ENCODE peak calls at places on chromosomes 1 and 21, in five cellular contexts. E is mammary epithelial cell, K is fibroblast of lung, R is PC-3, L is GM23338. Y is an unnamed sample.

GRCh38 chr1:8238141-8239038 is 79.5 kb upstream of the SLC45A1 start:
- DNase-seq in R (peak; percentile 78), L (peak; percentile 28), K (peak; percentile 91), E (no peak), Y (no peak)

GRCh38 chr1:61241411-61241838 is 159.1 kb downstream of the NFIA start:
- DNase-seq in K (peak; percentile 33), L (no peak), E (no peak), R (peak; percentile 37), Y (no peak)

GRCh38 chr1:97791251-97791650 is 129.6 kb downstream of the DPYD start:
- DNase-seq in L (no peak), R (no peak), K (no peak), E (no peak), Y (no peak)

GRCh38 chr1:215226755-215227154 is 144.2 kb downstream of the KCNK2 start:
- DNase-seq in R (peak; percentile 26), E (no peak), K (no peak), L (no peak), Y (no peak)

GRCh38 chr1:34199927-34200326 is 23.2 kb downstream of the C1orf94 start:
- DNase-seq in R (peak; percentile 45), L (no peak), K (no peak), E (peak; percentile 37), Y (peak; percentile 98)

GRCh38 chr1:166925791-166926483 is 49.4 kb downstream of the ILDR2 start:
- DNase-seq in R (peak; percentile 89), L (peak; percentile 72), K (no peak), E (no peak), Y (no peak)

GRCh38 chr1:117671781-117672501 is 66.1 kb downstream of the TENT5C start:
- DNase-seq in L (peak; percentile 51), K (no peak), E (no peak), R (no peak), Y (no peak)

GRCh38 chr1:12458571-12458970 is 159.4 kb downstream of the DHRS3 start:
- DNase-seq in L (no peak), K (no peak), E (no peak), R (peak; percentile 55), Y (no peak)

GRCh38 chr1:186754542-186755150 is 74.1 kb upstream of the PLA2G4A start:
- DNase-seq in R (peak; percentile 57), L (no peak), K (no peak), E (no peak), Y (no peak)

GRCh38 chr1:11339346-11340247 is 66.6 kb downstream of the UBIAD1 start:
- DNase-seq in K (no peak), R (peak; percentile 31), L (peak; percentile 69), E (no peak), Y (no peak)

DNA sequence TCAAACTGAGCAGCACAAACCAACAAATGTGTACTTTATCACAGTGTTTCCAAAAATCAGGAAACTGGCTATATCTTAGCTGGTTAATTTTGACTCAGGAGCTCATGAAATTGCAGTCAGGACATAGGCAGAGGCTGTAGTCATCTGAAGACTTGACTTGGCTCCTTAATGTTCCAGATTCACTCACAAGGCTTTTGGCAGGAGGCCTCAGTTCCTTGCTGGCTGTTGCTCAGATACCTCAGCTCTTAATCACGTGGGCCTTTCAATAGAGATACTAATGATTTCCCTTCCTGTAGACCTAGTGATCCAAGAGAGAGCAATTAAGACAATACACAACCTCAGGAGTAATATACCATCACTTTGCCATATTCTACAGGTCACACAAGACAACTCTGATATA is 537.7 kb downstream of the BRINP3 start:
- DNase-seq in L (no peak), E (peak; percentile 0), K (peak; percentile 49), R (peak; percentile 34), Y (no peak)
- TF ChIP-seq EZH2 in L (no peak), E (no peak), K (no peak), R (no peak), Y (no peak)

DNA sequence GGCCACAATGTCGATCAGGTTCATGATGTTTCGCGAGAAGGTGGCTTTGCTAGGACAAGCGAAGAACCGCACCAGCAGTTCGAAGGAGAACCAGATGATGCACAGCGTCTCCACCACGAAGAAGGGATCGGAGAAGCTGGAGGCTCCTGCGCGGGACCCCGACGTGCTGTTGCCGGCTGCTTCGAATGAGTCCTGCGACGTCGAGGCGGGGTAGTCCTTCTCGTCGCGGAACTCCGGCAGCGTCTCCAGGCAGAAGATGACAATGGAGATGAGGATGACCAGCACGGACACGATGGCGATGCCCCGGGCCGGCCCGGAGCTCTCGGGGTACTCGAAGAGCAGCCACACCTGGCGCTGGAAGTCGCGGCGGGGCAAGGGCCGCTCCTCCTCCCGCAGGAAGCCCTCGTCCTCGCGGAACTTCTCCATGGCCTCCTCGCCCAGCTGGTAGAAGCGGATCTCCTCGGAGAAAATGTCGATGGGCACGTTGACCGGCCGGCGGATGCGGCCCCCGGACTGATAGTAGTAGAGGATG is 869 bp downstream of the KCNA3 start:
- DNase-seq in E (no peak), L (no peak), R (no peak), K (no peak), Y (no peak)
- TF ChIP-seq EZH2 in E (no peak), L (peak; percentile 69), R (no peak), K (no peak), Y (no peak)

GRCh38 chr1:159188375-159188788 is 16.3 kb upstream of the ACKR1 start:
- DNase-seq in E (no peak), L (peak; percentile 97), K (peak; percentile 10), R (peak; percentile 15), Y (no peak)
- TF ChIP-seq EZH2 in E (no peak), L (no peak), K (no peak), R (no peak), Y (no peak)

GRCh38 chr1:55216078-55216477 is 914 bp upstream of the USP24 start:
- DNase-seq in K (no peak), R (no peak), E (no peak), L (peak; percentile 30), Y (no peak)
- TF ChIP-seq EZH2 in K (no peak), R (no peak), E (no peak), L (no peak), Y (no peak)

GRCh38 chr1:207497951-207498350 is 2.0 kb downstream of the CR1 start:
- DNase-seq in K (no peak), E (no peak), R (no peak), L (no peak), Y (no peak)
- TF ChIP-seq EZH2 in K (no peak), E (no peak), R (no peak), L (no peak), Y (no peak)

GRCh38 chr1:2463396-2463795 is 12.7 kb upstream of the PLCH2 start:
- DNase-seq in R (no peak), L (no peak), K (peak; percentile 34), E (no peak), Y (no peak)
- TF ChIP-seq EZH2 in R (no peak), L (no peak), K (no peak), E (no peak), Y (no peak)

GRCh38 chr1:25998075-25998761 is 355 bp upstream of the PAFAH2 start:
- DNase-seq in R (peak; percentile 99), L (peak; percentile 100), E (peak; percentile 99), K (peak; percentile 100), Y (peak; percentile 93)
- TF ChIP-seq EZH2 in R (no peak), L (no peak), E (no peak), K (no peak), Y (no peak)

DNA sequence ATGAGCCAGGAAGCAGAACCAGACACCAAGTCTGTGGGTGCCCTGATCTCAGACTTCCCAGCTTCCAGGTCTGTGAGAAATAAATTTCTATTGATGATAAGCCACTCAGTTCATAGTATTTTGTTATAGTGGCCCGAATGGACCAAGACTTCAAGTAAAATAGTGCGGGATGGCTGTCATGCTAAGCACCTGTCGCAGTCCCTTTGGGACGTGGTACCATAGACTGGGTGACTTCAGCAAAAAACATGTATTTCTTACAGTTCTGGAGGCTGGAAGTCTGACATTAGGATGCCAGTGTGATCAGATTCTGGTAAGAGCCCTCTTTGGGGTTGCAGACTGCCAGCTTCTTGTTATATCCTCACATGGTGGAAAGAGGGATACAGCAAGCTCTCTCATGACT is 2.6 kb upstream of the C1orf198 start:
- DNase-seq in R (no peak), E (no peak), K (no peak), L (no peak), Y (no peak)
- TF ChIP-seq EZH2 in R (no peak), E (no peak), K (no peak), L (no peak), Y (no peak)

GRCh38 chr21:29748391-29749167 is 191.2 kb downstream of the GRIK1 start:
- DNase-seq in K (peak; percentile 2), E (no peak), L (no peak), R (no peak), Y (no peak)

GRCh38 chr21:29753216-29753615 is 186.6 kb downstream of the GRIK1 start:
- DNase-seq in K (no peak), E (no peak), R (no peak), L (no peak), Y (no peak)

GRCh38 chr21:29749957-29750356 is 189.8 kb downstream of the GRIK1 start:
- DNase-seq in L (no peak), E (no peak), R (no peak), K (no peak), Y (no peak)

DNA sequence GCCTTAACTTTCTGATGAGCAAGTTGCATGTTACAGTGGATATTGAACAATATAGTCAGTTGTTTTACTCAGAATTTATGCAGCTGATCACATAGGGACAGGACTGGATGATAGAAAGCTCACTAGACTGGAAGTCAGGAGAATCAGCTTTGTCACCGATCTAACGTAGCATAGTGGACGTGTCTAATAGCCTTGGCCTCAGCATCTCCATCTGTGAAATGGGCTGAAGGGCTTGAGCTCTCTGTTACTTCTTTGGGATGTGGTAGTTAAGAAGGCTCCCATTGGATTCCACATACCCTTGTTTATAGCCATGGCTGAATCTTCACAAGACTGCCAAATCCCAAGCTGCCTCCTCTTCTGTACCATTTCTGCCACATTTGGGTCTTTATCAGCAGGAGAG is 190.6 kb downstream of the GRIK1 start:
- DNase-seq in L (no peak), R (no peak), K (no peak), E (no peak), Y (no peak)
- TF ChIP-seq EZH2 in L (no peak), R (no peak), K (no peak), E (no peak), Y (no peak)

Y was measured in keratinocyte.